ENCODE peak calls at places on chromosomes 6 and 20, in seven cellular contexts. Q is CD8-positive, alpha-beta memory T cell; T is epithelial cell of esophagus; J is tibial artery; Y is dorsolateral prefrontal cortex; V is ovary; S is spleen. O is an unnamed sample.
A peak's percentile ranks its signal among the peaks of the same experiment; 100 is the strongest.

GRCh38 chr6:151285121-151285520 is 45.4 kb downstream of the AKAP12 start:
- DNase-seq in T (peak; percentile 36), Y (no peak), S (no peak), J (no peak), Q (no peak), V (no peak), O (peak; percentile 22)

GRCh38 chr6:119497988-119498727 is 148.6 kb upstream of the MAN1A1 start:
- DNase-seq in S (no peak), T (no peak), V (no peak), J (no peak), Q (no peak), Y (no peak), O (no peak)

GRCh38 chr6:35300848-35301247 is 3.2 kb downstream of the DEF6 start:
- DNase-seq in Y (no peak), T (no peak), V (no peak), J (no peak), Q (peak; percentile 44), S (peak; percentile 85), O (no peak)

GRCh38 chr6:108966236-108966635 is 118.0 kb downstream of the ARMC2 start:
- DNase-seq in T (no peak), J (no peak), Y (no peak), V (no peak), Q (no peak), S (no peak), O (no peak)

GRCh38 chr6:16564430-16564829 is 196.8 kb downstream of the ATXN1 start:
- DNase-seq in V (no peak), Y (no peak), Q (no peak), J (no peak), T (no peak), S (no peak), O (no peak)

GRCh38 chr6:135403584-135403983 is 94.0 kb downstream of the AHI1 start:
- DNase-seq in Q (no peak), T (no peak), Y (no peak), S (no peak), V (no peak), J (no peak), O (no peak)

GRCh38 chr6:119323478-119323877 is 26.1 kb downstream of the MAN1A1 start:
- DNase-seq in Q (no peak), J (no peak), Y (no peak), T (peak; percentile 30), V (no peak), S (no peak), O (peak; percentile 70)

GRCh38 chr6:140849441-140849840 is 1283.3 kb upstream of the GJE1 start:
- DNase-seq in S (no peak), V (no peak), T (no peak), Q (no peak), J (no peak), Y (no peak), O (no peak)

GRCh38 chr20:4130404-4131189 is 115.2 kb upstream of the RNF24 start:
- DNase-seq in J (no peak), Y (no peak), S (no peak), V (no peak), T (peak; percentile 75), Q (no peak), O (peak; percentile 75)

GRCh38 chr6:41344865-41345264 is 9.5 kb downstream of the NCR2 start:
- DNase-seq in V (no peak), S (no peak), T (no peak), J (no peak), Y (no peak), Q (no peak), O (no peak)

GRCh38 chr6:42260972-42261371 is 43.3 kb upstream of the MRPS10 start:
- DNase-seq in T (no peak), V (peak; percentile 46), Y (no peak), Q (no peak), S (no peak), J (no peak), O (no peak)

GRCh38 chr6:169852504-169853195 is 101.2 kb downstream of the ERMARD start:
- DNase-seq in J (peak; percentile 12), Y (no peak), S (peak; percentile 54), V (no peak), Q (no peak), T (no peak), O (no peak)

GRCh38 chr6:53651149-53651763 is 14.3 kb downstream of the KLHL31 start:
- DNase-seq in V (peak; percentile 46), J (peak; percentile 47), S (no peak), Y (peak; percentile 68), T (peak; percentile 91), Q (peak; percentile 43), O (peak; percentile 85)

GRCh38 chr6:113809818-113810217 is 47.3 kb upstream of the MARCKS start:
- DNase-seq in V (no peak), Y (no peak), T (no peak), J (no peak), Q (no peak), S (no peak), O (no peak)

GRCh38 chr20:45090481-45090880 is 10.4 kb downstream of the KCNS1 start:
- DNase-seq in Y (no peak), J (no peak), T (no peak), Q (no peak), V (no peak), S (no peak), O (no peak)

GRCh38 chr6:142014515-142014914 is 118.2 kb upstream of the GJE1 start:
- DNase-seq in J (no peak), Q (no peak), S (no peak), T (peak; percentile 91), Y (no peak), V (no peak), O (peak; percentile 91)

GRCh38 chr6:17281497-17282481 is 628 bp downstream of the RBM24 start:
- DNase-seq in V (peak; percentile 32), T (peak; percentile 19), J (no peak), Y (no peak), Q (no peak), S (no peak), O (no peak)

GRCh38 chr6:44353336-44353735 is 10.9 kb downstream of the SPATS1 start:
- DNase-seq in Y (no peak), J (no peak), T (peak; percentile 45), S (no peak), Q (no peak), V (no peak), O (peak; percentile 34)

GRCh38 chr20:7841967-7842301 is 98.3 kb downstream of the HAO1 start:
- DNase-seq in V (no peak), Q (no peak), Y (no peak), S (no peak), J (peak; percentile 45), T (peak; percentile 97), O (peak; percentile 96)

GRCh38 chr6:154408906-154409500 is 52.4 kb upstream of the IPCEF1 start:
- DNase-seq in Y (peak; percentile 57), T (peak; percentile 61), S (no peak), V (peak; percentile 41), Q (no peak), J (no peak), O (peak; percentile 52)

GRCh38 chr6:56713285-56713684 is 70.6 kb upstream of the DST start:
- DNase-seq in J (peak; percentile 54), Q (no peak), S (no peak), V (peak; percentile 29), Y (no peak), T (peak; percentile 85), O (peak; percentile 84)

DNA sequence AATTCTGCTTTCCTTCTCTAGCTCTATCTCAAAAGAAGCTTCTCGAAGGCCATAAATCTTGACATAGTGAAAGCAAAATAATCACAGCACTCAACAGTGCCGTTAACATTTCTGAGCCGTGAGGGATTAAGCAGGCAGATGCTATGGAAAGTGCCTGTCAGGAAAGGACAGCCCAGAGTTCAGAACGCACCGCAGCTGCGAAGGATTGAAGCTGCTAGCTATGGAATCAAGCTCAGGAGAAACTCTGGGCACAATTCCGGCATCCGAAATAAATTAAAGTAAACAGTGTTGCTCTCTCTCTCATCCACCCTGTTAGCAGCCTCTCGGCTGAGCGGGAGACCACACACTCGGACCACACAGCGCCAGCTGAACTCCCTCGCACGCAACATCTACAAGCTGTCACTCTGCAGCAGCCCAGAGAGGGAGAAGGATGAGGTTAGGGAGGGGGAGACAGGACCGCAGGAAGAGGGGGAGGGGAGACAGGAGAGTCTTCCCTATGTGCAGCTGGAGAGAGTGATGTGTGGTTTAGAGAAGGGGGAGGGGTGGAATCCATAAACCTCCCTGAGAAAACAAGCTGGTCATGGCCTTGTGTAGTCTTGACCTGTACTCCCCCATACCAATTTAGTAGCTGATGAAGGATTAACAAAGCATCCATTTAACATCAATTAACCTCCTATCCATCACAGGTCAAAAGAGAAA is 9.0 kb downstream of the EXOC2 start:
- DNase-seq in J (no peak), Y (no peak), V (no peak), S (no peak), Q (no peak), T (no peak), O (no peak)
- H3K4me3 ChIP-seq in J (peak overlapping the region; percentile 21), Y (peak overlapping the region; percentile 44), V (peak overlapping the region; percentile 3), S (no peak overlapping the region), Q (no peak overlapping the region), T (no peak overlapping the region), O (no peak overlapping the region)

GRCh38 chr6:111793711-111794111 is 79.5 kb downstream of the FYN start:
- DNase-seq in Y (no peak), Q (peak; percentile 38), V (no peak), T (no peak), S (peak; percentile 86), J (no peak), O (no peak)
- H3K4me3 ChIP-seq in Y (no peak overlapping the region), Q (peak overlapping the region; percentile 64), V (no peak overlapping the region), T (no peak overlapping the region), S (peak overlapping the region; percentile 24), J (no peak overlapping the region), O (no peak overlapping the region)

GRCh38 chr6:138651491-138651890 is 122.1 kb upstream of the CCDC28A start:
- DNase-seq in V (no peak), Q (no peak), S (no peak), J (no peak), T (peak; percentile 59), Y (no peak), O (peak; percentile 10)

GRCh38 chr6:138643210-138643609 is 130.4 kb upstream of the CCDC28A start:
- DNase-seq in T (no peak), S (no peak), J (no peak), Q (no peak), Y (no peak), V (no peak), O (no peak)

GRCh38 chr6:138648127-138648526 is 125.4 kb upstream of the CCDC28A start:
- DNase-seq in Q (no peak), Y (no peak), J (no peak), T (no peak), V (no peak), S (no peak), O (no peak)

GRCh38 chr6:138645976-138646640 is 127.5 kb upstream of the CCDC28A start:
- DNase-seq in V (no peak), Y (no peak), J (no peak), Q (no peak), S (no peak), T (no peak), O (no peak)

GRCh38 chr6:138647006-138647405 is 126.6 kb upstream of the CCDC28A start:
- DNase-seq in S (no peak), T (peak; percentile 35), J (no peak), V (no peak), Q (no peak), Y (no peak), O (peak; percentile 18)
- H3K4me3 ChIP-seq in S (no peak overlapping the region), T (no peak overlapping the region), J (no peak overlapping the region), V (no peak overlapping the region), Q (no peak overlapping the region), Y (no peak overlapping the region), O (no peak overlapping the region)

DNA sequence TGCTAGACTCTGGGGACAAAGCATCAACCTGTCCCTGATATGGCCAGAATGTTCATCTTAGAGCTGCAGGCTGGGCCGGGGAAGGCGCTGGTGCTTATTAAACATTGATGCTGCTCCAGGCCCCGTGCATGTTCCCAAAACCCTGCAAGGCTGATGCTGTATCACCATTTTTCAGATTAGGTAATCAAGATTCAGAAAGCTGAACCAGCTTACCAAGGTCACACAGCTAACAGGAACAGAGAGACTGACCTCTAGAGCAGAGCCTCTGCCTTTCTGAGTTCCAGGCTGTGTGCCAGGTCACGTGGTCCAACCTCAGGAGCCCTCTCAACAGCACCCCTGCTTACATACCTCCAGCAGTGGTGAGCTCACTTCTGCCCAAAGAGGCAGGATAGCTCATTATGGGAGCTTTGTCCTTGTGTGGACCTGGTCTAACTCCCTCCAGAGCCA is 16.1 kb upstream of the VSTM2L start:
- DNase-seq in T (no peak), Q (no peak), V (no peak), Y (no peak), S (peak; percentile 85), J (no peak), O (no peak)
- H3K4me3 ChIP-seq in T (no peak overlapping the region), Q (no peak overlapping the region), V (no peak overlapping the region), Y (no peak overlapping the region), S (no peak overlapping the region), J (no peak overlapping the region), O (no peak overlapping the region)

O was measured in bronchial epithelial cell.